ENCODE peak calls at places on chromosomes 4 and X, in six cellular contexts. L, W, Z, J, R and A are unnamed samples.

GRCh38 chr4:176838611-176839411 is 46.1 kb upstream of the VEGFC start:
- DNase-seq in J (no peak), Z (no peak), R (peak), W (no peak), L (no peak), A (no peak)

GRCh38 chr4:94276204-94276603 is 66.4 kb downstream of the HPGDS start:
- DNase-seq in R (no peak), L (no peak), W (no peak), J (no peak), Z (no peak), A (no peak)

GRCh38 chr4:73451978-73452747 is 16.1 kb downstream of the AFP start:
- DNase-seq in R (no peak), Z (no peak), J (no peak), W (no peak), L (no peak), A (no peak)

GRCh38 chr4:5198586-5198985 is 147.3 kb downstream of the STK32B start:
- DNase-seq in L (no peak), J (no peak), R (no peak), W (no peak), Z (no peak), A (no peak)

GRCh38 chr4:4788573-4788972 is 70.9 kb upstream of the MSX1 start:
- DNase-seq in W (no peak), R (no peak), J (no peak), Z (no peak), L (no peak), A (no peak)

GRCh38 chr4:97643179-97643578 is 500.1 kb downstream of the STPG2 start:
- DNase-seq in R (no peak), W (no peak), L (no peak), J (no peak), Z (no peak), A (no peak)

GRCh38 chr4:74042681-74043080 is 4.2 kb upstream of the CXCL3 start:
- DNase-seq in R (no peak), Z (no peak), W (peak), J (no peak), L (no peak), A (no peak)

GRCh38 chr4:42282081-42282901 is 115.0 kb upstream of the SHISA3 start:
- DNase-seq in L (no peak), W (peak), R (peak), Z (no peak), J (no peak), A (no peak)

GRCh38 chrX:44092778-44093177 is 119.6 kb upstream of the NDP start:
- DNase-seq in W (no peak), Z (no peak), J (no peak), R (no peak), L (no peak), A (no peak)

GRCh38 chrX:28498658-28499057 is 88.6 kb upstream of the IL1RAPL1 start:
- DNase-seq in W (peak), L (no peak), R (peak), J (no peak), Z (no peak), A (no peak)

GRCh38 chr4:37675587-37676290 is 10.4 kb downstream of the RELL1 start:
- DNase-seq in W (no peak), L (no peak), J (no peak), R (no peak), Z (no peak), A (no peak)

GRCh38 chr4:113332701-113333100 is 283.2 kb downstream of the ANK2 start:
- DNase-seq in W (no peak), J (no peak), Z (no peak), R (no peak), L (no peak), A (no peak)

GRCh38 chrX:7132335-7133035 is 15.0 kb upstream of the STS start:
- DNase-seq in Z (no peak), J (no peak), R (peak), L (peak), W (peak), A (no peak)

GRCh38 chrX:39716401-39716800 is 381.4 kb downstream of the BCOR start:
- DNase-seq in L (no peak), W (no peak), J (no peak), Z (no peak), R (no peak), A (no peak)